ENCODE peak calls at places on chromosomes 16 and 17, in ten cellular contexts. R, X, K, A, P, U, M, F, H and S are unnamed samples.

GRCh38 chr16:1438229-1439057 is 5.9 kb downstream of the CCDC154 start:
- DNase-seq in R (no peak), F (no peak), H (no peak), P (no peak), K (no peak), U (no peak), X (no peak), M (no peak), A (no peak), S (no peak)

GRCh38 chr16:28491080-28491969 is 549 bp downstream of the CLN3 start:
- DNase-seq in X (no peak), P (no peak), U (no peak), K (no peak), H (peak), A (no peak), M (no peak), F (no peak), R (no peak), S (peak)

GRCh38 chr17:8285270-8286181 is 2.9 kb upstream of the RANGRF start:
- DNase-seq in H (no peak), X (no peak), M (no peak), F (no peak), K (no peak), A (no peak), R (no peak), P (no peak), U (no peak), S (no peak)

GRCh38 chr17:7307686-7308624 is 527 bp downstream of the EIF5A start:
- DNase-seq in P (no peak), R (no peak), U (peak), K (peak), A (no peak), X (peak), H (peak), F (peak), M (no peak), S (peak)

GRCh38 chr16:23508589-23509440 is 1.5 kb downstream of the GGA2 start:
- DNase-seq in M (no peak), X (no peak), A (no peak), H (no peak), P (no peak), K (no peak), R (no peak), F (peak), U (no peak), S (no peak)

GRCh38 chr17:66964083-66964771 is at the start of gene CACNG4:
- DNase-seq in K (no peak), X (no peak), M (no peak), P (peak), U (no peak), H (no peak), F (peak), A (no peak), R (no peak), S (peak)

GRCh38 chr16:17776888-17777287 is 306.1 kb upstream of the XYLT1 start:
- DNase-seq in P (no peak), F (peak), H (no peak), R (no peak), M (no peak), X (no peak), U (no peak), K (no peak), A (no peak), S (no peak)

GRCh38 chr16:87145181-87146176 is 171.7 kb downstream of the C16orf95 start:
- DNase-seq in M (no peak), F (no peak), U (peak), X (no peak), R (no peak), P (no peak), K (no peak), A (peak), H (no peak), S (no peak)

GRCh38 chr16:56532714-56533113 is 12.9 kb upstream of the BBS2 start:
- DNase-seq in A (no peak), P (no peak), X (no peak), R (no peak), H (no peak), U (no peak), K (no peak), F (no peak), M (no peak), S (no peak)

GRCh38 chr17:8904201-8904600 is 36.7 kb upstream of the PIK3R6 start:
- DNase-seq in F (no peak), X (no peak), K (no peak), U (no peak), M (no peak), A (no peak), H (no peak), P (no peak), R (no peak), S (no peak)

GRCh38 chr16:70696952-70697600 is 11.2 kb upstream of the MTSS2 start:
- DNase-seq in P (no peak), H (no peak), A (no peak), X (no peak), F (no peak), M (no peak), U (no peak), K (no peak), R (no peak), S (no peak)

GRCh38 chr17:78112508-78113471 is 15.8 kb downstream of the TMC6 start:
- DNase-seq in K (peak), M (peak), H (peak), F (peak), R (peak), P (peak), U (peak), X (peak), A (peak), S (peak)

GRCh38 chr16:83619381-83620150 is 188.2 kb upstream of the HSBP1 start:
- DNase-seq in M (no peak), A (no peak), H (no peak), K (no peak), P (no peak), R (no peak), X (no peak), F (no peak), U (no peak), S (no peak)

GRCh38 chr17:73420897-73421296 is 109.1 kb upstream of the CDC42EP4 start:
- DNase-seq in R (no peak), K (no peak), U (peak), F (no peak), P (no peak), A (no peak), H (no peak), M (no peak), X (no peak), S (peak)

GRCh38 chr16:68902376-68903345 is 59.3 kb downstream of the TANGO6 start:
- DNase-seq in M (peak), R (no peak), K (no peak), A (peak), P (peak), X (no peak), U (peak), F (peak), H (no peak), S (peak)

GRCh38 chr17:62109378-62109902 is 44.4 kb upstream of the MED13 start:
- DNase-seq in R (peak), H (no peak), U (peak), X (no peak), P (peak), F (no peak), M (no peak), A (no peak), K (peak), S (peak)

GRCh38 chr16:48353565-48354163 is 31.5 kb downstream of the SIAH1 start:
- DNase-seq in A (peak), U (peak), H (peak), M (no peak), F (peak), R (peak), K (peak), P (peak), X (peak), S (peak)

GRCh38 chr17:9714801-9715200 is 69.5 kb downstream of the USP43 start:
- DNase-seq in H (no peak), U (no peak), M (no peak), P (no peak), K (no peak), R (no peak), X (no peak), F (no peak), A (no peak), S (no peak)

GRCh38 chr17:82017612-82018151 is 5.0 kb downstream of the CENPX start:
- DNase-seq in X (no peak), P (no peak), R (no peak), U (no peak), K (no peak), H (no peak), A (no peak), M (no peak), F (no peak), S (no peak)

GRCh38 chr17:68061512-68062313 is 26.2 kb downstream of the KPNA2 start:
- DNase-seq in K (no peak), F (no peak), P (no peak), M (no peak), H (no peak), U (peak), X (no peak), R (no peak), A (no peak), S (no peak)

GRCh38 chr17:78628547-78629435 is 51.6 kb upstream of the DNAH17 start:
- DNase-seq in A (no peak), U (no peak), R (no peak), H (no peak), M (no peak), F (no peak), P (no peak), K (no peak), X (no peak), S (no peak)

GRCh38 chr16:83117810-83118209 is 491.0 kb downstream of the CDH13 start:
- DNase-seq in X (no peak), P (no peak), R (no peak), H (no peak), U (no peak), A (no peak), M (no peak), K (no peak), F (no peak), S (no peak)

GRCh38 chr16:67805718-67806427 is 487 bp downstream of the RANBP10 start:
- DNase-seq in K (no peak), F (no peak), U (no peak), P (no peak), A (no peak), X (no peak), H (peak), M (no peak), R (no peak), S (no peak)

GRCh38 chr16:50765866-50766265 is 24.0 kb downstream of the CYLD start:
- DNase-seq in X (no peak), M (no peak), R (no peak), P (no peak), A (no peak), K (no peak), H (no peak), U (no peak), F (no peak), S (no peak)

GRCh38 chr17:48439875-48440505 is 10.0 kb upstream of the SKAP1 start:
- DNase-seq in X (no peak), H (no peak), K (no peak), R (no peak), A (no peak), P (peak), F (no peak), M (no peak), U (no peak), S (no peak)

GRCh38 chr16:69111216-69111615 is 5.8 kb downstream of the HAS3 start:
- DNase-seq in U (no peak), M (no peak), R (no peak), P (no peak), X (no peak), F (no peak), A (no peak), H (no peak), K (no peak), S (no peak)

GRCh38 chr16:87877942-87878507 is 8.7 kb upstream of the SLC7A5 start:
- DNase-seq in U (no peak), F (no peak), H (no peak), R (no peak), A (no peak), X (no peak), M (no peak), K (no peak), P (no peak), S (no peak)

GRCh38 chr17:5557485-5557884 is 26.8 kb downstream of the NLRP1 start:
- DNase-seq in R (no peak), H (no peak), K (no peak), X (no peak), A (no peak), U (peak), P (no peak), F (no peak), M (no peak), S (no peak)

GRCh38 chr16:1437606-1438005 is 6.7 kb downstream of the PERCC1 start:
- DNase-seq in X (no peak), P (no peak), U (no peak), R (no peak), K (no peak), A (no peak), M (no peak), F (no peak), H (no peak), S (peak)

GRCh38 chr16:89056592-89056991 is 37.1 kb upstream of the ACSF3 start:
- DNase-seq in U (no peak), F (no peak), K (no peak), M (no peak), P (no peak), R (no peak), A (no peak), H (no peak), X (no peak), S (no peak)